ENCODE peak calls at places on chromosomes 2 and 18, in seven cellular contexts. One of them, this sample, is unnamed.

GRCh38 chr2:109450574-109451265 is 163.0 kb downstream of the SEPTIN10 start:
- DNase-seq in GM13977: no peak
- DNase-seq in amniotic stem cell: no peak
- DNase-seq in posterior cingulate gyrus: no peak
- DNase-seq in cardiac muscle cell: no peak
- DNase-seq in adipocyte: no peak
- DNase-seq in fibroblast of pulmonary artery: no peak
- DNase-seq in this sample: no peak

GRCh38 chr18:3207565-3207964 is 12.2 kb downstream of the MYOM1 start:
- DNase-seq in adipocyte: no peak
- DNase-seq in posterior cingulate gyrus: no peak
- DNase-seq in amniotic stem cell: no peak
- DNase-seq in cardiac muscle cell: no peak
- DNase-seq in fibroblast of pulmonary artery: no peak
- DNase-seq in GM13977: no peak
- DNase-seq in this sample: no peak

GRCh38 chr2:236179653-236180500 is 11.7 kb upstream of the GBX2 start:
- DNase-seq in posterior cingulate gyrus: no peak
- DNase-seq in GM13977: peak; percentile 38
- DNase-seq in amniotic stem cell: no peak
- DNase-seq in cardiac muscle cell: no peak
- DNase-seq in fibroblast of pulmonary artery: peak; percentile 52
- DNase-seq in adipocyte: peak; percentile 56
- DNase-seq in this sample: no peak

GRCh38 chr2:67400560-67401464 is 3.7 kb downstream of the ETAA1 start:
- DNase-seq in amniotic stem cell: no peak
- DNase-seq in posterior cingulate gyrus: no peak
- DNase-seq in GM13977: no peak
- DNase-seq in cardiac muscle cell: no peak
- DNase-seq in adipocyte: peak; percentile 60
- DNase-seq in fibroblast of pulmonary artery: peak; percentile 54
- DNase-seq in this sample: no peak

GRCh38 chr2:98467082-98467536 is 22.5 kb downstream of the INPP4A start:
- DNase-seq in posterior cingulate gyrus: no peak
- DNase-seq in amniotic stem cell: no peak
- DNase-seq in fibroblast of pulmonary artery: no peak
- DNase-seq in GM13977: no peak
- DNase-seq in adipocyte: no peak
- DNase-seq in cardiac muscle cell: no peak
- DNase-seq in this sample: no peak

GRCh38 chr2:241855245-241855887 is 3.3 kb downstream of the PDCD1 start:
- DNase-seq in amniotic stem cell: no peak
- DNase-seq in cardiac muscle cell: no peak
- DNase-seq in posterior cingulate gyrus: peak; percentile 71
- DNase-seq in GM13977: no peak
- DNase-seq in adipocyte: no peak
- DNase-seq in fibroblast of pulmonary artery: no peak
- DNase-seq in this sample: no peak

GRCh38 chr18:70082430-70082829 is 123.1 kb downstream of the RTTN start:
- DNase-seq in adipocyte: no peak
- DNase-seq in GM13977: no peak
- DNase-seq in cardiac muscle cell: no peak
- DNase-seq in posterior cingulate gyrus: no peak
- DNase-seq in fibroblast of pulmonary artery: no peak
- DNase-seq in amniotic stem cell: no peak
- DNase-seq in this sample: no peak

GRCh38 chr2:236054661-236055060 is 113.5 kb downstream of the GBX2 start:
- DNase-seq in adipocyte: no peak
- DNase-seq in cardiac muscle cell: no peak
- DNase-seq in fibroblast of pulmonary artery: no peak
- DNase-seq in GM13977: no peak
- DNase-seq in amniotic stem cell: no peak
- DNase-seq in posterior cingulate gyrus: no peak
- DNase-seq in this sample: no peak

GRCh38 chr2:69139778-69140177 is 126.8 kb downstream of the ANTXR1 start:
- DNase-seq in GM13977: no peak
- DNase-seq in fibroblast of pulmonary artery: no peak
- DNase-seq in cardiac muscle cell: no peak
- DNase-seq in amniotic stem cell: no peak
- DNase-seq in adipocyte: peak; percentile 38
- DNase-seq in posterior cingulate gyrus: no peak
- DNase-seq in this sample: no peak

GRCh38 chr2:16495812-16496211 is 169.8 kb downstream of the CYRIA start:
- DNase-seq in GM13977: no peak
- DNase-seq in posterior cingulate gyrus: no peak
- DNase-seq in adipocyte: no peak
- DNase-seq in amniotic stem cell: no peak
- DNase-seq in fibroblast of pulmonary artery: no peak
- DNase-seq in cardiac muscle cell: no peak
- DNase-seq in this sample: no peak

GRCh38 chr18:8949206-8949605 is 153.3 kb upstream of the NDUFV2 start:
- DNase-seq in GM13977: no peak
- DNase-seq in adipocyte: no peak
- DNase-seq in posterior cingulate gyrus: peak; percentile 90
- DNase-seq in amniotic stem cell: no peak
- DNase-seq in cardiac muscle cell: no peak
- DNase-seq in fibroblast of pulmonary artery: no peak
- DNase-seq in this sample: peak; percentile 8

GRCh38 chr2:127670055-127670956 is 5.0 kb downstream of the LIMS2 start:
- DNase-seq in adipocyte: no peak
- DNase-seq in cardiac muscle cell: no peak
- DNase-seq in fibroblast of pulmonary artery: no peak
- DNase-seq in posterior cingulate gyrus: no peak
- DNase-seq in GM13977: no peak
- DNase-seq in amniotic stem cell: no peak
- DNase-seq in this sample: no peak

GRCh38 chr2:12202702-12203101 is 456.3 kb downstream of the LPIN1 start:
- DNase-seq in amniotic stem cell: no peak
- DNase-seq in GM13977: no peak
- DNase-seq in posterior cingulate gyrus: no peak
- DNase-seq in adipocyte: peak; percentile 26
- DNase-seq in fibroblast of pulmonary artery: peak; percentile 71
- DNase-seq in cardiac muscle cell: no peak
- DNase-seq in this sample: no peak

GRCh38 chr2:169069341-169069740 is at the start of gene DHRS9:
- DNase-seq in cardiac muscle cell: no peak
- DNase-seq in GM13977: no peak
- DNase-seq in adipocyte: peak; percentile 17
- DNase-seq in posterior cingulate gyrus: no peak
- DNase-seq in fibroblast of pulmonary artery: peak; percentile 86
- DNase-seq in amniotic stem cell: no peak
- DNase-seq in this sample: no peak

GRCh38 chr2:127612111-127612822 is 33.7 kb upstream of the GPR17 start:
- DNase-seq in adipocyte: no peak
- DNase-seq in posterior cingulate gyrus: no peak
- DNase-seq in GM13977: no peak
- DNase-seq in cardiac muscle cell: no peak
- DNase-seq in amniotic stem cell: no peak
- DNase-seq in fibroblast of pulmonary artery: no peak
- DNase-seq in this sample: no peak

This sample was measured in SJCRH30.